ENCODE peak calls at places on chromosomes 6 and 20, in six cellular contexts. One of them, this sample, is unnamed.

GRCh38 chr6:73062121-73062520 is 163.2 kb downstream of the KHDC1L start:
- DNase-seq in ovary: no peak
- DNase-seq in breast epithelium: no peak
- DNase-seq in heart left ventricle: no peak
- DNase-seq in body of pancreas: no peak
- DNase-seq in prostate gland: no peak
- DNase-seq in this sample: no peak

GRCh38 chr6:706819-707381 is 14.0 kb upstream of the EXOC2 start:
- DNase-seq in heart left ventricle: no peak
- DNase-seq in prostate gland: no peak
- DNase-seq in ovary: no peak
- DNase-seq in breast epithelium: no peak
- DNase-seq in body of pancreas: no peak
- DNase-seq in this sample: no peak

GRCh38 chr6:81293896-81294295 is 458.6 kb downstream of the TENT5A start:
- DNase-seq in breast epithelium: no peak
- DNase-seq in heart left ventricle: no peak
- DNase-seq in prostate gland: no peak
- DNase-seq in ovary: no peak
- DNase-seq in body of pancreas: no peak
- DNase-seq in this sample: no peak

GRCh38 chr6:138979365-138979764 is 8.7 kb downstream of the REPS1 start:
- DNase-seq in breast epithelium: no peak
- DNase-seq in body of pancreas: no peak
- DNase-seq in prostate gland: no peak
- DNase-seq in heart left ventricle: no peak
- DNase-seq in ovary: no peak
- DNase-seq in this sample: no peak

GRCh38 chr6:112691289-112691688 is 344.2 kb downstream of the RFPL4B start:
- DNase-seq in body of pancreas: no peak
- DNase-seq in heart left ventricle: no peak
- DNase-seq in prostate gland: no peak
- DNase-seq in breast epithelium: no peak
- DNase-seq in ovary: no peak
- DNase-seq in this sample: no peak

GRCh38 chr6:125188594-125189203 is 35.1 kb downstream of the TPD52L1 start:
- DNase-seq in ovary: no peak
- DNase-seq in heart left ventricle: no peak
- DNase-seq in prostate gland: no peak
- DNase-seq in body of pancreas: no peak
- DNase-seq in breast epithelium: no peak
- DNase-seq in this sample: no peak

GRCh38 chr20:10495173-10495572 is 60.1 kb downstream of the SLX4IP start:
- DNase-seq in heart left ventricle: no peak
- DNase-seq in ovary: no peak
- DNase-seq in body of pancreas: no peak
- DNase-seq in breast epithelium: no peak
- DNase-seq in prostate gland: no peak
- DNase-seq in this sample: no peak

GRCh38 chr6:14401181-14401745 is 283.7 kb downstream of the CD83 start:
- DNase-seq in breast epithelium: no peak
- DNase-seq in body of pancreas: no peak
- DNase-seq in ovary: no peak
- DNase-seq in prostate gland: no peak
- DNase-seq in heart left ventricle: no peak
- DNase-seq in this sample: no peak

GRCh38 chr6:116631379-116631990 is 15.2 kb downstream of the RSPH4A start:
- DNase-seq in breast epithelium: no peak
- DNase-seq in prostate gland: peak; percentile 54
- DNase-seq in body of pancreas: peak; percentile 82
- DNase-seq in heart left ventricle: no peak
- DNase-seq in ovary: peak; percentile 48
- DNase-seq in this sample: no peak

GRCh38 chr6:14975124-14975815 is 270.6 kb upstream of the JARID2 start:
- DNase-seq in body of pancreas: no peak
- DNase-seq in ovary: no peak
- DNase-seq in heart left ventricle: no peak
- DNase-seq in prostate gland: no peak
- DNase-seq in breast epithelium: no peak
- DNase-seq in this sample: no peak

GRCh38 chr6:13431861-13432465 is 55.4 kb downstream of the GFOD1 start:
- DNase-seq in ovary: no peak
- DNase-seq in breast epithelium: no peak
- DNase-seq in heart left ventricle: no peak
- DNase-seq in prostate gland: no peak
- DNase-seq in body of pancreas: no peak
- DNase-seq in this sample: no peak

GRCh38 chr20:6496874-6497273 is 270.6 kb upstream of the BMP2 start:
- DNase-seq in prostate gland: no peak
- DNase-seq in body of pancreas: no peak
- DNase-seq in breast epithelium: no peak
- DNase-seq in ovary: no peak
- DNase-seq in heart left ventricle: no peak
- DNase-seq in this sample: no peak

GRCh38 chr20:6501061-6501460 is 266.4 kb upstream of the BMP2 start:
- DNase-seq in ovary: no peak
- DNase-seq in breast epithelium: no peak
- DNase-seq in prostate gland: no peak
- DNase-seq in body of pancreas: no peak
- DNase-seq in heart left ventricle: no peak
- DNase-seq in this sample: no peak

GRCh38 chr20:6490849-6491248 is 276.6 kb upstream of the BMP2 start:
- DNase-seq in ovary: no peak
- DNase-seq in prostate gland: no peak
- DNase-seq in body of pancreas: no peak
- DNase-seq in breast epithelium: no peak
- DNase-seq in heart left ventricle: no peak
- DNase-seq in this sample: no peak

GRCh38 chr20:6492396-6493055 is 275.0 kb upstream of the BMP2 start:
- DNase-seq in breast epithelium: no peak
- DNase-seq in heart left ventricle: no peak
- DNase-seq in prostate gland: no peak
- DNase-seq in ovary: no peak
- DNase-seq in body of pancreas: no peak
- DNase-seq in this sample: no peak

DNA sequence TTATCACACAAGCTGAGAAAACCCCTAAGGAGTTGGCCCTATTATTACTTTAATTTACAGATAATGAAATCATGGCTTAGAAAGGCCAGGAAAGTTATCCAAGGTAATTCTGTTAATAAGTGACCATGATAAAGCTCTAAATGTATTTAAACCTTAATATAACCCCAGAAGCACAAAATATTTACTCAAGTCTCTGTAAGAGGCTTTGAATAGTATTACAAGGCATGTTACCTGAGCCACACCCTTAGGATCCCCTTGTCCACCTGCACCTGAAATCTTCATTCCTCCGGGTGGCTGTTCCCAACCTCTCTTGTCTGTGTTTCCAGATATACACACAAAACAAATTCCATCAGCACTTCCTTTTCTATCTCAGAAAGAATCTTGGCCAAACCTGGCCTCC is 271.6 kb upstream of the BMP2 start:
- DNase-seq in ovary: no peak
- DNase-seq in heart left ventricle: no peak
- DNase-seq in body of pancreas: no peak
- DNase-seq in breast epithelium: no peak
- DNase-seq in prostate gland: no peak
- DNase-seq in this sample: no peak
- H3K4me1 ChIP-seq in ovary: no peaks in the 10 kb centered on the region
- H3K4me1 ChIP-seq in heart left ventricle: no peaks in the 10 kb centered on the region
- H3K4me1 ChIP-seq in body of pancreas: no peaks in the 10 kb centered on the region
- H3K4me1 ChIP-seq in breast epithelium: no peaks in the 10 kb centered on the region
- H3K4me1 ChIP-seq in prostate gland: no peaks in the 10 kb centered on the region
- H3K4me1 ChIP-seq in this sample: no peaks in the 10 kb centered on the region

GRCh38 chr20:50428463-50428828 is 81.7 kb upstream of the PTPN1 start:
- DNase-seq in prostate gland: no peak
- DNase-seq in ovary: no peak
- DNase-seq in breast epithelium: no peak
- DNase-seq in body of pancreas: no peak
- DNase-seq in heart left ventricle: no peak
- DNase-seq in this sample: no peak
- H3K4me3 ChIP-seq in prostate gland: no peak overlapping the region
- H3K4me3 ChIP-seq in ovary: no peak overlapping the region
- H3K4me3 ChIP-seq in breast epithelium: no peak overlapping the region
- H3K4me3 ChIP-seq in body of pancreas: no peak overlapping the region
- H3K4me3 ChIP-seq in heart left ventricle: no peak overlapping the region
- H3K4me3 ChIP-seq in this sample: no peak overlapping the region

DNA sequence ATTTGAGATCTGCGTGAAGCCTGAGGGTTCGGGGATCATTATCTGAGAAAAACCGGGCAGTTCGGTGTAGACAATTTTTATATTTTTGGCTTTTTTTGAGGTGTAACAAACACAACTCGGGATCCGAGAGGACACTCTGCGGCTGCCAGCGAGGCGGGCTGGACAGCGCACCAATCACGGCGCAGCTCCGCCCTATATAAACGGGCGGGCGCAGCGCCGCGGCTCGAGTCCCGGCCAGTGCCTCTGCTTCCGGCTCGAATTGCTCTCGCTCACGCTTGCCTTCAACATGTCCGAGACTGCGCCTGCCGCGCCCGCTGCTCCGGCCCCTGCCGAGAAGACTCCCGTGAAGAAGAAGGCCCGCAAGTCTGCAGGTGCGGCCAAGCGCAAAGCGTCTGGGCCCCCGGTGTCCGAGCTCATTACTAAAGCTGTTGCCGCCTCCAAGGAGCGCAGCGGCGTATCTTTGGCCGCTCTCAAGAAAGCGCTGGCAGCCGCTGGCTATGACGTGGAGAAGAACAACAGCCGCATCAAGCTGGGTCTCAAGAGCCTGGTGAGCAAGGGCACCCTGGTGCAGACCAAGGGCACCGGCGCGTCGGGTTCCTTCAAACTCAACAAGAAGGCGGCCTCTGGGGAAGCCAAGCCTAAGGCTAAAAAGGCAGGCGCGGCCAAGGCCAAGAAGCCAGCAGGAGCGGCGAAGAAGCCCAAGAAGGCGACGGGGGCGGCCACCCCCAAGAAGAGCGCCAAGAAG is 69.0 kb downstream of the HFE start:
- DNase-seq in body of pancreas: peak; percentile 94
- DNase-seq in prostate gland: peak; percentile 93
- DNase-seq in ovary: peak; percentile 96
- DNase-seq in heart left ventricle: peak; percentile 92
- DNase-seq in breast epithelium: peak; percentile 93
- DNase-seq in this sample: peak; percentile 89
- TF ChIP-seq POLR2A in body of pancreas: peak; percentile 100
- TF ChIP-seq POLR2A in prostate gland: peak; percentile 97
- TF ChIP-seq POLR2A in ovary: peak; percentile 100
- TF ChIP-seq POLR2A in heart left ventricle: peak; percentile 67
- TF ChIP-seq POLR2A in breast epithelium: peak; percentile 99
- TF ChIP-seq POLR2A in this sample: peak; percentile 99

DNA sequence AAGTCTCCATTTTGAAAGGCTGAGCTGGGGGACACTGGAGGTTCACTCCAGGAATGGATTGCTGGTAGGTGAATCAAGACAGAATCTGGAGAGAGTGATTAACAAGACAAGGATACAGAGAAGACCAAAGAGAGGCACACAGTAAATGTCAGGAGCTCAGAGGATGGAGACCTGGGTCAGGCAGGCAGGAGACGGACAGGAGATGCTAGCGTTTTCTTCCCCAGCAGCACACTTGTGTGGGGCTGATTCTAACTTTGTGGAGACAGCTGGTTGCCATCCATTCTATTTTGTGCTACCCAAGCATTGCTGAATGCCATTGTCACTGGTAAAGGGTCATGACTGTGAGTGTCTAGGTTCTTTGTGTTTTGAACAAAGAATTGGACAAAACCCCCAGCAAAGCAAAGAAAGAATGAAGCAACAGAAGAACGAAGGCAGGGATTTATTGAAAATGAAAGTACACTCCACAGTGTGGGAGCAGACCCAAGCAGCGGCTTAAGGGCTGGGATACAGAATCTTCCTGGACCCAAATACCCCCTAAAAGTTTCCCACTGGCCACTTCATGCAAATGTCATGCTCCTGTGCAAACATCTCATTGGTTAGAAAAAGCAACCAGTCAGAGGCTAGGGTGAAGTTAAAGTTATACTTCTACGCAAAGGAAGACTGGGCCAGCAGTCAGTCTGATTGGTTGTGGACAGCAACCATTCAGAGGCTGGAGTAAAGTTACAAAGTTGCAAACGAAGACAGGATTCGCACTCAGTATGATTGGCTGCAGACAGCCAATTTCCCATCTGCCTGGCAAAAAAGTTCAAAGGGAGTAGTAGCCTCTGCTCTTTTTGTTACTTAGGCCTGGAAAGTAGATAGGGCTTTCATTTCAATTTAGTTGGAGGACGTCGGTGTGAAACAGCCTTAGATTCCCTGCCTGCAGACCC is 17.5 kb downstream of the PTK7 start:
- DNase-seq in breast epithelium: peak; percentile 30
- DNase-seq in heart left ventricle: peak; percentile 27
- DNase-seq in body of pancreas: no peak
- DNase-seq in prostate gland: no peak
- DNase-seq in ovary: no peak
- DNase-seq in this sample: peak; percentile 37
- H3K4me1 ChIP-seq in breast epithelium: peaks cover 20% of the 10 kb centered on the region
- H3K4me1 ChIP-seq in heart left ventricle: no peaks in the 10 kb centered on the region
- H3K4me1 ChIP-seq in body of pancreas: peaks cover 38% of the 10 kb centered on the region
- H3K4me1 ChIP-seq in prostate gland: peaks cover 39% of the 10 kb centered on the region
- H3K4me1 ChIP-seq in ovary: peaks cover 21% of the 10 kb centered on the region
- H3K4me1 ChIP-seq in this sample: no peaks in the 10 kb centered on the region

DNA sequence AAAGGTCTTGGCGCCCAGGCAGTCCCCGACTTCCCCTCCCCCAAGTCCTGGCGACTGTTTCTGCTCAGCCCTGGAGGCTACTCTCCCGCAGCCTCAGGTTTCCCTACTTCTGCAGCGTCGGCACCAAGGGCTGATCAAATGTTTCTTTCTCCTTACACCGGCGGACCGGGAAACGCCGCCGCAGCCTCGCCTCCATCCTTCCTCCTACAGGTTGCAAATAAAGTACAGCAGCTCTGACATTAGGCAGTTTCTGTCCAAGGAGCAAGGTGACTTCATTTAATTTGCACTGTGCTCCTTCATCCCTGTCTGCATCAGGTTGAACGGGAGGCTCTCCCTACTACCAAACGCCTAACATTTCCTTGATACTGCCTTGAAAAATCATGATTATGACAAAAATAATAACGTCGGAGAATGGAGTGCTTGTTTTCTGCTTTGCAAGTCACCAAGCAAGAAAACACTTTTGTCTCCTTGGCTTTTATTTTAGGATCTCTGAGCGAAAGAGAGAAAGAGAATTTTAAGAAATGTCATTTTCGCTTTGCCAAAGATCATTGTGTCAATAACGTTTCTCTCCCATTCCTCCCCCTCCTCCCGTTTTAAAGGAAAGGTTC is 1.0 kb downstream of the CLIC5 start:
- DNase-seq in breast epithelium: no peak
- DNase-seq in heart left ventricle: peak; percentile 61
- DNase-seq in ovary: no peak
- DNase-seq in prostate gland: peak; percentile 10
- DNase-seq in body of pancreas: no peak
- DNase-seq in this sample: peak; percentile 62
- H3K4me3 ChIP-seq in breast epithelium: peak overlapping the region; percentile 61
- H3K4me3 ChIP-seq in heart left ventricle: peak overlapping the region; percentile 65
- H3K4me3 ChIP-seq in ovary: peak overlapping the region; percentile 34
- H3K4me3 ChIP-seq in prostate gland: peak overlapping the region; percentile 44
- H3K4me3 ChIP-seq in body of pancreas: no peak overlapping the region
- H3K4me3 ChIP-seq in this sample: peak overlapping the region; percentile 68

GRCh38 chr6:163446529-163446928 is 32.0 kb downstream of the QKI start:
- DNase-seq in prostate gland: no peak
- DNase-seq in heart left ventricle: no peak
- DNase-seq in ovary: no peak
- DNase-seq in breast epithelium: no peak
- DNase-seq in body of pancreas: no peak
- DNase-seq in this sample: no peak
- TF ChIP-seq POLR2A in prostate gland: no peak
- TF ChIP-seq POLR2A in heart left ventricle: no peak
- TF ChIP-seq POLR2A in ovary: no peak
- TF ChIP-seq POLR2A in breast epithelium: no peak
- TF ChIP-seq POLR2A in body of pancreas: no peak
- TF ChIP-seq POLR2A in this sample: no peak

This sample was measured in gastrocnemius medialis.